ENCODE peak calls at places on chromosomes 3 and 15, in five cellular contexts. E is fibroblast of the aortic adventitia; H is GOT3; B is effector memory CD4-positive, alpha-beta T cell; A is LoVo. S is an unnamed sample.

GRCh38 chr3:102114264-102114979 is 265.1 kb downstream of the NFKBIZ start:
- DNase-seq in E (peak; percentile 36), A (no peak), H (no peak), B (peak; percentile 6), S (no peak)

GRCh38 chr3:155871746-155872158 is 1.3 kb downstream of the GMPS start:
- DNase-seq in A (no peak), H (no peak), B (no peak), E (peak; percentile 33), S (no peak)

GRCh38 chr3:55434789-55435188 is 52.3 kb downstream of the WNT5A start:
- DNase-seq in B (no peak), A (no peak), H (no peak), E (peak; percentile 18), S (peak; percentile 19)

GRCh38 chr3:149646181-149646766 is 11.6 kb downstream of the WWTR1 start:
- DNase-seq in B (no peak), A (peak; percentile 38), E (peak; percentile 60), H (no peak), S (peak; percentile 21)

GRCh38 chr15:28783873-28784272 is 64.6 kb downstream of the GOLGA6L7 start:
- DNase-seq in E (no peak), H (no peak), A (no peak), B (no peak), S (no peak)

GRCh38 chr3:16060945-16061344 is 113.5 kb upstream of the GALNT15 start:
- DNase-seq in H (peak; percentile 33), A (no peak), E (peak; percentile 95), B (no peak), S (no peak)

GRCh38 chr3:49388416-49388815 is 23.4 kb downstream of the RHOA start:
- DNase-seq in A (no peak), B (no peak), E (no peak), H (no peak), S (no peak)

GRCh38 chr3:130963878-130964277 is 62.7 kb downstream of the ASTE1 start:
- DNase-seq in A (peak; percentile 47), H (no peak), B (no peak), E (peak; percentile 96), S (no peak)

GRCh38 chr3:123769360-123769743 is 114.8 kb downstream of the MYLK start:
- DNase-seq in B (no peak), E (no peak), A (no peak), H (no peak), S (no peak)

GRCh38 chr15:66842710-66843441 is 140.8 kb downstream of the SMAD6 start:
- DNase-seq in B (no peak), E (peak; percentile 80), H (no peak), A (peak; percentile 76), S (peak; percentile 79)

GRCh38 chr15:90232196-90232595 is 1.5 kb downstream of the CIB1 start:
- DNase-seq in H (no peak), A (no peak), E (no peak), B (no peak), S (no peak)

GRCh38 chr3:54862526-54862925 is 65.3 kb downstream of the LRTM1 start:
- DNase-seq in H (no peak), A (no peak), E (no peak), B (no peak), S (no peak)

GRCh38 chr3:31407665-31408064 is 125.1 kb upstream of the STT3B start:
- DNase-seq in B (no peak), A (no peak), H (no peak), E (peak; percentile 53), S (no peak)

GRCh38 chr3:54424283-54424682 is 301.9 kb downstream of the CACNA2D3 start:
- DNase-seq in B (no peak), E (no peak), A (no peak), H (no peak), S (no peak)

GRCh38 chr3:125107861-125108567 is 52.2 kb upstream of the HEG1 start:
- DNase-seq in H (no peak), A (no peak), E (peak; percentile 96), B (no peak), S (no peak)

GRCh38 chr3:167917969-167918368 is 177.8 kb downstream of the GOLIM4 start:
- DNase-seq in H (no peak), E (no peak), A (no peak), B (no peak), S (no peak)

GRCh38 chr3:94522488-94522887 is 459.6 kb downstream of the NSUN3 start:
- DNase-seq in A (no peak), E (no peak), B (no peak), H (no peak), S (no peak)

GRCh38 chr3:49377483-49377882 is 19.3 kb upstream of the GPX1 start:
- DNase-seq in H (no peak), B (no peak), A (no peak), E (peak; percentile 48), S (peak; percentile 17)

GRCh38 chr15:74535388-74536084 is 5.5 kb upstream of the ARID3B start:
- DNase-seq in E (no peak), B (no peak), H (no peak), A (no peak), S (no peak)

GRCh38 chr3:180633722-180634121 is 31.8 kb downstream of the TTC14 start:
- DNase-seq in H (no peak), E (no peak), B (no peak), A (no peak), S (no peak)

GRCh38 chr15:80431635-80432034 is 27.5 kb downstream of the ARNT2 start:
- DNase-seq in E (no peak), A (no peak), B (no peak), H (no peak), S (no peak)

GRCh38 chr15:32794973-32795372 is 77.2 kb downstream of the GREM1 start:
- DNase-seq in A (peak; percentile 16), B (no peak), E (no peak), H (no peak), S (no peak)

S was measured in K562.